ENCODE peak calls at places on chromosomes 2 and 18, in five cellular contexts. D, L, O, Q and C are unnamed samples.

GRCh38 chr18:3603460-3604259 is 153.7 kb downstream of the TGIF1 start:
- DNase-seq in D (peak), L (no peak), O (peak), Q (no peak), C (peak)

GRCh38 chr2:48315847-48316194 is 214.1 kb upstream of the STON1 start:
- DNase-seq in D (peak), L (no peak), O (peak), Q (peak), C (no peak)

GRCh38 chr2:201448701-201449100 is 2.6 kb downstream of the TRAK2 start:
- DNase-seq in D (no peak), L (no peak), O (no peak), Q (no peak), C (no peak)

GRCh38 chr2:11539317-11540147 is 5.7 kb downstream of the GREB1 start:
- DNase-seq in D (no peak), L (no peak), O (no peak), Q (peak), C (no peak)

GRCh38 chr2:74554821-74555531 is 456 bp downstream of the DOK1 start:
- DNase-seq in D (no peak), L (peak), O (no peak), Q (no peak), C (peak)

GRCh38 chr2:147331790-147332419 is 512.9 kb upstream of the ACVR2A start:
- DNase-seq in D (peak), L (no peak), O (peak), Q (peak), C (no peak)

GRCh38 chr2:65919579-65920188 is 487.3 kb upstream of the SPRED2 start:
- DNase-seq in D (no peak), L (no peak), O (no peak), Q (no peak), C (no peak)

GRCh38 chr2:95345415-95346235 is 48.5 kb downstream of the KCNIP3 start:
- DNase-seq in D (peak), L (peak), O (peak), Q (peak), C (peak)

GRCh38 chr2:181575024-181575649 is 81.8 kb downstream of the CERKL start:
- DNase-seq in D (no peak), L (no peak), O (no peak), Q (peak), C (no peak)

GRCh38 chr2:20577495-20578235 is 73.2 kb downstream of the HS1BP3 start:
- DNase-seq in D (peak), L (peak), O (no peak), Q (no peak), C (peak)

GRCh38 chr2:174120346-174120745 is 128.0 kb downstream of the OLA1 start:
- DNase-seq in D (peak), L (no peak), O (peak), Q (peak), C (peak)

GRCh38 chr2:236449167-236449586 is 120.4 kb upstream of the ACKR3 start:
- DNase-seq in D (no peak), L (no peak), O (peak), Q (no peak), C (no peak)

GRCh38 chr18:5461056-5461455 is 82.7 kb downstream of the EPB41L3 start:
- DNase-seq in D (no peak), L (no peak), O (no peak), Q (no peak), C (no peak)

GRCh38 chr18:49476664-49477411 is 10.2 kb downstream of the C18orf32 start:
- DNase-seq in D (peak), L (peak), O (no peak), Q (no peak), C (peak)

GRCh38 chr2:27871805-27872204 is 18.4 kb downstream of the RBKS start:
- DNase-seq in D (peak), L (no peak), O (peak), Q (no peak), C (no peak)

GRCh38 chr2:169095631-169096105 is 26.3 kb downstream of the DHRS9 start:
- DNase-seq in D (peak), L (no peak), O (peak), Q (no peak), C (peak)

GRCh38 chr2:55163258-55163657 is 68.8 kb downstream of the CLHC1 start:
- DNase-seq in D (no peak), L (no peak), O (no peak), Q (no peak), C (peak)

GRCh38 chr2:96498023-96498431 is 7.1 kb downstream of the NEURL3 start:
- DNase-seq in D (no peak), L (no peak), O (no peak), Q (no peak), C (no peak)

GRCh38 chr2:45177870-45178269 is 168.6 kb upstream of the SIX2 start:
- DNase-seq in D (peak), L (no peak), O (peak), Q (no peak), C (no peak)

GRCh38 chr2:223613017-223613950 is 11.1 kb upstream of the SCG2 start:
- DNase-seq in D (peak), L (peak), O (peak), Q (peak), C (peak)

GRCh38 chr18:79245517-79246001 is 150.2 kb upstream of the NFATC1 start:
- DNase-seq in D (peak), L (no peak), O (peak), Q (peak), C (no peak)

GRCh38 chr2:37109523-37109922 is 25.2 kb downstream of the GPATCH11 start:
- DNase-seq in D (no peak), L (no peak), O (no peak), Q (no peak), C (no peak)

GRCh38 chr18:29251681-29252080 is 1074.8 kb upstream of the CDH2 start:
- DNase-seq in D (no peak), L (no peak), O (no peak), Q (no peak), C (no peak)

GRCh38 chr2:64143154-64144056 is 815 bp downstream of the PELI1 start:
- DNase-seq in D (peak), L (peak), O (peak), Q (peak), C (peak)

GRCh38 chr2:219626540-219626939 is 890 bp upstream of the SLC4A3 start:
- DNase-seq in D (no peak), L (no peak), O (no peak), Q (peak), C (no peak)

GRCh38 chr2:12296915-12297314 is 419.8 kb upstream of the TRIB2 start:
- DNase-seq in D (no peak), L (no peak), O (no peak), Q (no peak), C (no peak)

GRCh38 chr2:39929531-39929930 is 150.5 kb upstream of the THUMPD2 start:
- DNase-seq in D (no peak), L (no peak), O (no peak), Q (no peak), C (no peak)